ENCODE peak calls at places on chromosomes 16 and 17, in five cellular contexts. Y, V, Z, P and I are unnamed samples.

GRCh38 chr17:64920026-64920418 is 744 bp upstream of the LRRC37A3 start:
- DNase-seq in Y (no peak), V (no peak), Z (no peak), P (no peak), I (no peak)

GRCh38 chr16:27972500-27972899 is 91.0 kb downstream of the GSG1L start:
- DNase-seq in Y (peak), V (peak), Z (peak), P (no peak), I (peak)

GRCh38 chr17:55416470-55417052 is 5.1 kb downstream of the MMD start:
- DNase-seq in Y (no peak), V (no peak), Z (no peak), P (no peak), I (no peak)

GRCh38 chr16:85112364-85112763 is at the start of gene CIBAR2:
- DNase-seq in Y (peak), V (no peak), Z (no peak), P (no peak), I (no peak)

GRCh38 chr17:1709403-1709891 is 730 bp downstream of the TLCD2 start:
- DNase-seq in Y (peak), V (no peak), Z (no peak), P (no peak), I (no peak)

GRCh38 chr17:81684442-81684911 is 666 bp downstream of the HGS start:
- DNase-seq in Y (peak), V (no peak), Z (no peak), P (no peak), I (no peak)

GRCh38 chr17:79533116-79533515 is 77.7 kb downstream of the RBFOX3 start:
- DNase-seq in Y (no peak), V (no peak), Z (no peak), P (no peak), I (no peak)

GRCh38 chr16:88790312-88791150 is 5.5 kb upstream of the PIEZO1 start:
- DNase-seq in Y (peak), V (no peak), Z (no peak), P (no peak), I (peak)

GRCh38 chr17:15289285-15290185 is 24.4 kb upstream of the PMP22 start:
- DNase-seq in Y (no peak), V (no peak), Z (no peak), P (no peak), I (no peak)

GRCh38 chr16:85583491-85584181 is 29.5 kb upstream of the GSE1 start:
- DNase-seq in Y (peak), V (no peak), Z (no peak), P (no peak), I (peak)

GRCh38 chr17:80822700-80823410 is 168.8 kb upstream of the CHMP6 start:
- DNase-seq in Y (no peak), V (no peak), Z (peak), P (no peak), I (no peak)

GRCh38 chr17:74452841-74453661 is 13.4 kb upstream of the CD300A start:
- DNase-seq in Y (peak), V (no peak), Z (no peak), P (no peak), I (no peak)

GRCh38 chr16:68369697-68370096 is 58.9 kb downstream of the PRMT7 start:
- DNase-seq in Y (peak), V (no peak), Z (no peak), P (no peak), I (no peak)

GRCh38 chr17:75588546-75589016 is 981 bp downstream of the MYO15B start:
- DNase-seq in Y (no peak), V (no peak), Z (peak), P (no peak), I (no peak)

GRCh38 chr17:62941358-62941991 is 24.6 kb upstream of the TANC2 start:
- DNase-seq in Y (no peak), V (no peak), Z (no peak), P (no peak), I (no peak)

GRCh38 chr16:67277294-67277998 is 1.9 kb upstream of the PLEKHG4 start:
- DNase-seq in Y (peak), V (no peak), Z (peak), P (no peak), I (no peak)

GRCh38 chr17:80765241-80766022 is 220.8 kb downstream of the RPTOR start:
- DNase-seq in Y (peak), V (no peak), Z (peak), P (no peak), I (no peak)

GRCh38 chr16:23317266-23317661 is 15.2 kb downstream of the SCNN1B start:
- DNase-seq in Y (no peak), V (no peak), Z (peak), P (no peak), I (no peak)

GRCh38 chr16:46620265-46621005 is 744 bp downstream of the SHCBP1 start:
- DNase-seq in Y (no peak), V (no peak), Z (no peak), P (no peak), I (no peak)

GRCh38 chr17:8818047-8818446 is 18.9 kb upstream of the MFSD6L start:
- DNase-seq in Y (no peak), V (no peak), Z (peak), P (no peak), I (peak)

GRCh38 chr17:80815151-80815561 is 176.5 kb upstream of the CHMP6 start:
- DNase-seq in Y (no peak), V (no peak), Z (peak), P (no peak), I (no peak)

GRCh38 chr17:53516643-53517042 is 306.1 kb upstream of the KIF2B start:
- DNase-seq in Y (no peak), V (no peak), Z (no peak), P (no peak), I (no peak)

GRCh38 chr17:56440391-56440790 is 153.1 kb upstream of the NOG start:
- DNase-seq in Y (no peak), V (no peak), Z (no peak), P (no peak), I (no peak)

GRCh38 chr17:8290043-8290442 is 1.6 kb downstream of the RANGRF start:
- DNase-seq in Y (peak), V (no peak), Z (no peak), P (no peak), I (no peak)

GRCh38 chr16:82042841-82043240 is 7.8 kb downstream of the HSD17B2 start:
- DNase-seq in Y (no peak), V (no peak), Z (no peak), P (no peak), I (no peak)

GRCh38 chr16:918741-919657 is 51.8 kb downstream of the LMF1 start:
- DNase-seq in Y (no peak), V (no peak), Z (no peak), P (no peak), I (no peak)

GRCh38 chr17:71360301-71360700 is 760.5 kb upstream of the SOX9 start:
- DNase-seq in Y (no peak), V (no peak), Z (no peak), P (no peak), I (no peak)

GRCh38 chr17:54864636-54865420 is 35.8 kb upstream of the TOM1L1 start:
- DNase-seq in Y (no peak), V (no peak), Z (no peak), P (no peak), I (no peak)

GRCh38 chr17:68228817-68229570 is 18.8 kb upstream of the AMZ2 start:
- DNase-seq in Y (no peak), V (no peak), Z (no peak), P (no peak), I (no peak)